ENCODE peak calls at places on chromosome 12, in four cellular contexts. T is Calu3, A is ovary, D is BJ. K is an unnamed sample.

GRCh38 chr12:111072299-111072698 is 151.9 kb upstream of the MYL2 start:
- DNase-seq in D (no peak), A (no peak), T (no peak), K (no peak)

GRCh38 chr12:122996621-122997342 is 16.3 kb downstream of the ARL6IP4 start:
- DNase-seq in A (no peak), D (no peak), T (no peak), K (no peak)

GRCh38 chr12:98296462-98297079 is 218.8 kb upstream of the TMPO start:
- DNase-seq in T (peak), A (no peak), D (no peak), K (no peak)

GRCh38 chr12:6550294-6551062 is 5.4 kb downstream of the IFFO1 start:
- DNase-seq in A (peak), D (no peak), T (no peak), K (no peak)

GRCh38 chr12:126998747-126999285 is 1268.2 kb upstream of the TMEM132C start:
- DNase-seq in D (no peak), A (no peak), T (no peak), K (no peak)

GRCh38 chr12:50597200-50598195 is 92.7 kb downstream of the DIP2B start:
- DNase-seq in T (peak), D (no peak), A (no peak), K (no peak)

GRCh38 chr12:111408116-111408440 is 2.4 kb downstream of the SH2B3 start:
- DNase-seq in T (no peak), A (no peak), D (no peak), K (no peak)

GRCh38 chr12:27034607-27035293 is 12.4 kb downstream of the MED21 start:
- DNase-seq in D (no peak), T (no peak), A (no peak), K (no peak)

GRCh38 chr12:113700943-113701342 is 229.3 kb upstream of the LHX5 start:
- DNase-seq in D (peak), A (no peak), T (no peak), K (peak)

GRCh38 chr12:127944211-127944899 is 322.6 kb upstream of the TMEM132C start:
- DNase-seq in T (no peak), A (no peak), D (no peak), K (no peak)

GRCh38 chr12:95699579-95699978 is 91.0 kb downstream of the NTN4 start:
- DNase-seq in A (no peak), D (no peak), T (no peak), K (no peak)

GRCh38 chr12:88298761-88299242 is 156.7 kb downstream of the TMTC3 start:
- DNase-seq in A (no peak), T (peak), D (no peak), K (peak)

GRCh38 chr12:6607751-6608591 is 792 bp upstream of the CHD4 start:
- DNase-seq in D (no peak), A (peak), T (peak), K (peak)

GRCh38 chr12:58341791-58342190 is 400.4 kb downstream of the ATP23 start:
- DNase-seq in T (no peak), D (no peak), A (no peak), K (peak)

GRCh38 chr12:100401660-100402059 is 44.8 kb downstream of the SLC17A8 start:
- DNase-seq in D (peak), T (peak), A (no peak), K (no peak)

GRCh38 chr12:9244894-9245293 is 36.7 kb upstream of the PZP start:
- DNase-seq in A (no peak), T (peak), D (no peak), K (no peak)